ENCODE peak calls at places on chromosomes 2 and 18, in five cellular contexts. B, A, Z, F and X are unnamed samples.

GRCh38 chr2:220665108-220665471 is 907.0 kb downstream of the EPHA4 start:
- DNase-seq in B (no peak), A (no peak), Z (no peak), F (no peak), X (no peak)

GRCh38 chr2:29242621-29243375 is 127.6 kb downstream of the CLIP4 start:
- DNase-seq in B (no peak), A (no peak), Z (no peak), F (no peak), X (no peak)

GRCh38 chr2:201195329-201195728 is 12.4 kb downstream of the CASP10 start:
- DNase-seq in B (no peak), A (no peak), Z (no peak), F (no peak), X (no peak)

GRCh38 chr18:7021994-7022840 is 95.4 kb downstream of the LAMA1 start:
- DNase-seq in B (no peak), A (no peak), Z (peak), F (peak), X (peak)

GRCh38 chr2:101520246-101520645 is 45.3 kb upstream of the RFX8 start:
- DNase-seq in B (no peak), A (no peak), Z (no peak), F (no peak), X (no peak)

GRCh38 chr2:71538656-71539265 is 85.4 kb downstream of the DYSF start:
- DNase-seq in B (no peak), A (no peak), Z (no peak), F (no peak), X (no peak)

GRCh38 chr2:74648009-74648443 is at the start of gene M1AP:
- DNase-seq in B (no peak), A (no peak), Z (peak), F (peak), X (peak)

GRCh38 chr2:128781888-128782385 is 463.3 kb upstream of the HS6ST1 start:
- DNase-seq in B (no peak), A (no peak), Z (no peak), F (no peak), X (no peak)

GRCh38 chr2:204860249-204860648 is 315.0 kb downstream of the PARD3B start:
- DNase-seq in B (no peak), A (no peak), Z (no peak), F (no peak), X (no peak)

GRCh38 chr18:49730951-49731391 is 82.4 kb downstream of the ACAA2 start:
- DNase-seq in B (no peak), A (no peak), Z (no peak), F (peak), X (no peak)

GRCh38 chr2:105738658-105739051 is 6.1 kb upstream of the NCK2 start:
- DNase-seq in B (no peak), A (no peak), Z (no peak), F (no peak), X (no peak)